ENCODE peak calls at places on chromosomes 16 and 17, in six cellular contexts. L is spleen, A is ascending aorta, H is stomach, M is heart left ventricle, I is dorsolateral prefrontal cortex. F is an unnamed sample.

GRCh38 chr16:11619327-11619851 is 32.7 kb upstream of the LITAF start:
- DNase-seq in L (peak), A (no peak), H (no peak), M (peak), I (no peak), F (no peak)

GRCh38 chr16:17177242-17177967 is 293.4 kb downstream of the XYLT1 start:
- DNase-seq in L (no peak), A (no peak), H (no peak), M (no peak), I (no peak), F (no peak)

GRCh38 chr16:58022601-58023371 is 2.8 kb upstream of the MMP15 start:
- DNase-seq in L (peak), A (peak), H (peak), M (peak), I (peak), F (peak)

GRCh38 chr16:50102046-50102756 is 36.4 kb downstream of the HEATR3 start:
- DNase-seq in L (no peak), A (no peak), H (no peak), M (no peak), I (no peak), F (no peak)

GRCh38 chr17:4485676-4486646 is 12.7 kb upstream of the SPNS2 start:
- DNase-seq in L (peak), A (no peak), H (no peak), M (no peak), I (no peak), F (no peak)

GRCh38 chr16:78465730-78466129 is 366.3 kb downstream of the WWOX start:
- DNase-seq in L (no peak), A (no peak), H (no peak), M (no peak), I (no peak), F (no peak)

GRCh38 chr16:15708096-15708495 is 58.1 kb downstream of the NDE1 start:
- DNase-seq in L (no peak), A (no peak), H (no peak), M (no peak), I (no peak), F (no peak)

GRCh38 chr17:41932821-41933389 is 2.5 kb downstream of the ODAD4 start:
- DNase-seq in L (no peak), A (no peak), H (no peak), M (no peak), I (no peak), F (no peak)

GRCh38 chr17:2445638-2446037 is 44.8 kb upstream of the MNT start:
- DNase-seq in L (no peak), A (no peak), H (no peak), M (no peak), I (no peak), F (no peak)

GRCh38 chr17:43984521-43984920 is 19.9 kb upstream of the NAGS start:
- DNase-seq in L (no peak), A (no peak), H (no peak), M (no peak), I (no peak), F (no peak)

GRCh38 chr16:2948807-2949704 is 15.0 kb upstream of the KREMEN2 start:
- DNase-seq in L (no peak), A (peak), H (no peak), M (no peak), I (no peak), F (no peak)

GRCh38 chr17:71809537-71809936 is 311.3 kb upstream of the SOX9 start:
- DNase-seq in L (no peak), A (no peak), H (no peak), M (no peak), I (no peak), F (no peak)

GRCh38 chr16:87076950-87077749 is 240.0 kb downstream of the C16orf95 start:
- DNase-seq in L (peak), A (no peak), H (peak), M (no peak), I (no peak), F (peak)

GRCh38 chr16:79933586-79933985 is 333.0 kb upstream of the MAF start:
- DNase-seq in L (no peak), A (no peak), H (no peak), M (no peak), I (no peak), F (no peak)

GRCh38 chr16:4032768-4033167 is 83.5 kb downstream of the ADCY9 start:
- DNase-seq in L (peak), A (peak), H (peak), M (peak), I (no peak), F (peak)

GRCh38 chr17:7383742-7384488 is 3.0 kb downstream of the TNK1 start:
- DNase-seq in L (peak), A (no peak), H (peak), M (peak), I (no peak), F (no peak)

GRCh38 chr17:69702078-69702477 is 287.6 kb downstream of the MAP2K6 start:
- DNase-seq in L (no peak), A (no peak), H (no peak), M (no peak), I (no peak), F (no peak)

GRCh38 chr17:4806420-4806769 is 557 bp upstream of the PLD2 start:
- DNase-seq in L (no peak), A (no peak), H (no peak), M (no peak), I (no peak), F (no peak)

GRCh38 chr17:29972277-29972676 is 30.8 kb downstream of the EFCAB5 start:
- DNase-seq in L (no peak), A (no peak), H (no peak), M (no peak), I (no peak), F (no peak)

GRCh38 chr17:27888945-27889344 is 4.2 kb downstream of the LYRM9 start:
- DNase-seq in L (no peak), A (no peak), H (peak), M (no peak), I (no peak), F (no peak)

GRCh38 chr17:5049314-5049819 is 14.1 kb upstream of the SLC52A1 start:
- DNase-seq in L (peak), A (no peak), H (peak), M (no peak), I (no peak), F (no peak)

GRCh38 chr16:88634141-88634993 is 4.0 kb upstream of the IL17C start:
- DNase-seq in L (peak), A (no peak), H (peak), M (peak), I (no peak), F (peak)

GRCh38 chr16:2691491-2692248 is 9.3 kb downstream of the KCTD5 start:
- DNase-seq in L (no peak), A (no peak), H (peak), M (peak), I (no peak), F (no peak)

GRCh38 chr16:1150511-1150982 is 2.4 kb upstream of the CACNA1H start:
- DNase-seq in L (no peak), A (no peak), H (no peak), M (no peak), I (no peak), F (no peak)

GRCh38 chr17:32515677-32516383 is 29.0 kb downstream of the CDK5R1 start:
- DNase-seq in L (no peak), A (no peak), H (no peak), M (no peak), I (no peak), F (no peak)

GRCh38 chr17:50967795-50968194 is 101.6 kb upstream of the TOB1 start:
- DNase-seq in L (no peak), A (no peak), H (no peak), M (no peak), I (no peak), F (no peak)

DNA sequence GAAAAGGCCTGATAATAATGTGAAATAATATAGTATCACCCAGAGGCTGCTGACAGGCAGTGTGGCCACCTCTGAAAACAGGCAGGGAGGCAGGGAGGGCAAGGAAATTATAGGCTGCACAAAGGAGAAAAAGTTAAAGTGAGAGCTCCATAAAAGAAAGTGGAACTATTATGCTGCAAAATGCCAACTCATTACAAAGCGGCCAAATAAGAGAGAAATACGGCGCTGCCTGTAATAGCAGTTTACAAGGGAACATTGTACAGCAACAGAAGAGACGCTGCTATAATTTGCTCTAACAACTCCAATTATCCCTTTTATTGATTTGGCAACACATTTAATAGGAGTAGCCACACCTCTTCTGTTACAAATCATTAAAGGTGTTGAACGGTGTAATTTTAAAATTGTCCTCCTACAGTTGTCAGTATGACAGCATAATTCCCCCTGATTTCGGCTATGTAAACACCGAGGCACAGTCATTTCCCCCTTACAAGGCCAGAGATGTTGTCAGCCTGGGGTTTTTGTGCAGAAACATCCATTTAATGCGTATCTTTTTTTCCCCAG is 120.3 kb downstream of the MRM1 start:
- DNase-seq in L (no peak), A (no peak), H (no peak), M (no peak), I (no peak), F (no peak)
- H3K4me3 ChIP-seq in L (peak), A (peak), H (peak), M (peak), I (peak), F (peak)

GRCh38 chr17:17782425-17783120 is 54.2 kb downstream of the SREBF1 start:
- DNase-seq in L (no peak), A (no peak), H (peak), M (peak), I (no peak), F (no peak)

GRCh38 chr17:17783121-17783824 is 53.5 kb downstream of the SREBF1 start:
- DNase-seq in L (peak), A (no peak), H (peak), M (peak), I (peak), F (peak)

GRCh38 chr17:17785407-17785806 is 51.4 kb downstream of the SREBF1 start:
- DNase-seq in L (no peak), A (no peak), H (no peak), M (no peak), I (no peak), F (no peak)

GRCh38 chr17:17783825-17784598 is 52.8 kb downstream of the SREBF1 start:
- DNase-seq in L (peak), A (no peak), H (peak), M (peak), I (peak), F (no peak)

GRCh38 chr17:17784599-17785264 is 52.1 kb downstream of the SREBF1 start:
- DNase-seq in L (no peak), A (no peak), H (peak), M (peak), I (no peak), F (no peak)
- H3K27ac ChIP-seq in L (peak), A (no peak), H (peak), M (peak), I (peak), F (no peak)

DNA sequence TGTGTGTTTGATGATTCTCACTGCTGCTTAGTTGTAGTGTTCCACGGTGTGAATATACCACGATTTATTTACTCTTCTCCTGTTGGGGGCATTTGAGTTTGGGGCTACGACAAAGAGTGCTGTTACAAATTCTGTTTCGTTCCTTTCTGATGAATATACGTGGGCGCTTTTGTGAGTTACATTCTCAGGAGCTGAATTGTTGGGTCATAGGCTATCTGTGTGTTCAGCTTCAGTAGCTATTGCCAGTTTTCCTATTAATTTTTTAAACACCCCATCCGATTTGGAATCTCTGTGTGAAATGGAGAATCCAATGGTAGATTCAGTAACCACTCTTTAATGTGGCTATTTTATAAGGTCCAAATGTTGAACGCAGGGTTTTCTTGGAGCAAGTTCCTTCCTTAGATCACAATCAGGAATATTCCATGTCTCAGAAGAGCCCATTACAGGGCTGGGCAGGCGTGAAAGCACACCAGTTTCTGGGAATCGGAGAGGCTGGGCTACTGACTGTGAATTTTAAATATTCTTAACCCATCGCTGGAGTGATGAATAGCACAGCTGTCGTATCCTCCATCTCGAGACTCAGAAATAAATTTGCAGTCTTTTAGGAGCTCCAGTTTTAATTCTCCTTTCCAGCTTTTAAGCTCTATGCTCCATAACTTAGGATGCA is 115.9 kb downstream of the PITPNC1 start:
- DNase-seq in L (no peak), A (no peak), H (no peak), M (no peak), I (no peak), F (no peak)
- H3K4me3 ChIP-seq in L (no peak), A (no peak), H (no peak), M (peak), I (peak), F (no peak)

DNA sequence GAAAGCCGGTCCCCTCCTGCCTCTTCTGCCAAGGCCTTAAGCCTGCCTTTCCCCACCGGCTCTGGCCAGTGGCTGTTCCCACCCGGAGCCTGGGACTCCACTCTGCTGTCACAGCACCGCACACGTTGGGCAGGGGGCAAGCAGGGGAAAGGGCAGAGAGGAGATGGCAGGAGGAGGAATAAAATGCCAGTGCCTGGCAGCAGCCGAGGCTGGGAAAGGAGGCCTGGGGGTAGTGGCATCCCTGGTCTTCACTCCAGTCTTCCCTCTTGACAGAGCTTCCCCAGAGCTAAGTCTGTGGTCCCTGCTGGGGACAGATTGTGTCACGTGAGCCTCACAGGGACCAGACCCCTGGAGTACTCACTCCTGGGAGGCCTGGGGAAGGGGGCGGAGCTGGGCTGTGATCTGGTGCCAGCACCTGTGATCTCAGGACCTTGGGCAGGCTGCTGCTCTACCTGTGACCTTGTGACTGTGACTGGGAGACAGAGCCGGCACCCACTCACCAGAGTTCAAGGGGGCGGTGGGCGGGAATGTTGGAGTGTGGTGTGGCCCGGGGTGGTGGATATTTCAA is 97.2 kb upstream of the GSE1 start:
- DNase-seq in L (no peak), A (no peak), H (peak), M (no peak), I (no peak), F (peak)
- H3K27ac ChIP-seq in L (no peak), A (peak), H (peak), M (no peak), I (no peak), F (peak)

DNA sequence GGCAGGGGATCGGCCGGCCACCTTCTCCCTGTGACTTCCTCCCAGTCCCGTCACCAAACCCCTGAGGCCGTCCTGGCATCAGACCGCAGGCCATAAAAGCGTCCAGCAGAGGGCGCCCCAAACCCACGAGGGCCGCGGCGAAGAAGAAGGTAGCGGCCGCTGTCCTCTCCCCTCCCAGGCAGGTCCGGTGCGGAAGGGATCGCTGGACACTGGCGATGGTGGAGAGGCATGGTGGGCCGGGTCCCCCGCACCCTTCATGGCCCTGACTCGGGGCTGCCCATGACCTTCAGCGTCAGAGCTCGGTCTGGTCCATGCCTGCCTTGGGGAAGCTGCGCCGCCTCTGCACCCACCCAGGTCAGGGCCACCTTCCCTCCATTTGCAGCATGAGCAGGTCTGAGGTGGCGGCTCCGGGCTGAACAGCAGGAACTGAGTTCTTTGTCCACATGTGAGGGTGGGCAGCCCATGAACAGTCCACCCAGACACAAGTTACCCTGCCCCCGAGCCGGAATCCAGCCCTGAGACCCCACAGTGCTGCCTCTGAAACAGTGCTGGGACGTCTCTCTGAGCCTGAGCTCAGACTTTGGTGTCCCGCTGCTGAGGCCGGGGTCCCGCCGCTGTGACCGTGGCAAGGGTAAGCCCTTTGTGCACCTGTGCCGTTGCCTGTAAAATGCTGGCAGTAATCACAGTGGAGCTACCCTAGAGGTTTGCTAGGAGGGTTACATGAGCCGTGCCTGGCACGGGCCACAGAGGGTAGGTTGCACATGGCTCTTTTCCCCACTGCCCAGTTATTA is 40.8 kb upstream of the CMIP start:
- DNase-seq in L (peak), A (peak), H (peak), M (peak), I (peak), F (peak)
- H3K4me3 ChIP-seq in L (no peak), A (peak), H (peak), M (peak), I (peak), F (no peak)

DNA sequence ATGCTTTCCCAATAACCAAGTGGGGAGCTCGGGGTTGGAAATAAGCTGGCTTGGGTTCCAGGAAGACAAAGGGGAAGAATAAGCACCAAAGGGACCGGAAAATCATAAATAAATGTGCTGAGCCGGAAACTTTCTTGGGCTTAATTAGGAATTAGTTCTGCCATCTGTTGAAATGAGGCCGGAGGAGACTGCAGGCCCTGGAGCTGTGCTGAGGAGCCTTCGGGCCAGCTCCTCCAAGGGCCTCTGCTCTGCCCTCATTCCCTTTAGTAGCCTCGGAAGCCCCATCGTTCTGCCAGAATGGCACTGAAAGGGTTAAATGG is 36.5 kb downstream of the GRIN2C start:
- DNase-seq in L (no peak), A (no peak), H (no peak), M (no peak), I (no peak), F (no peak)
- H3K27ac ChIP-seq in L (no peak), A (no peak), H (no peak), M (peak), I (peak), F (no peak)

DNA sequence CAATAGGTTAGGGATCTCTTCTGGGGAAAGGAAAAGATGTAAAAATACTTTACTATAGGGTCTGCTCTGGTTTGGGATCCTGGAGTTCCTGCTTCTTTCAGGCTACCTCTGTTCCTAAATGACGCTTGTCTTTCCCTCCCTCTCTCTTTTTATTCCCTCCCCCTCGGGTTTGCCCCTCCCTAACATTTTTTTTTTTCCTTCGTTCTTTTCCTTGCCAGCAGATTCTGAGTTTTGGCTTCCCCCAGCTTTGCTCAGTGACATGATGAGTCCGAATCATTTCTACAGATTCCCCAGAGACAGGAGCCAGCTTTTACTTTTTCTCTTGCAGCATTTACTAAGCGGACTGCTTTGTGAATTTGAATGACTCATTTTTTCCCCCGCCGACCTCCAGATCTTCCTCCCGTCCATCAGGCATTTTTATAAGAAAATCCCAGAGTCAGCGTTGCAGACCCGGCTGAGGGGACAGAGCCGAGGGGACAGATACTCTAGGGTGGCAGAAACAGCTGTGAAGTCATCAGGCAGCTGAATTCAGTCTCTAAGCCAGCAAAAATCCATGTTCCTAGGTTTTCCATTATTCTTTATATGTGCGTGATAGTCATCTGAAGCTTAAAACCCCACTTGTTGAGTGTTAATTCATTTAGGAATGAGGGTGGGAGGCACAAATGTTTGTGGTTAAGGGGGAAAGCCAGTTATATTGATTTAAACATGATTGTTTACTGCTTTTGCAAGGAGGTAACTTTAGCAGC is at the start of gene TMEM100:
- DNase-seq in L (no peak), A (no peak), H (no peak), M (no peak), I (no peak), F (no peak)
- H3K4me3 ChIP-seq in L (peak), A (peak), H (peak), M (peak), I (peak), F (peak)

F was measured in upper lobe of right lung.